ENCODE peak calls at places on chromosomes 7 and 10, in seven cellular contexts. C is mesendoderm, M is IMR-90, Z is mesenchymal stem cell, W is H9, X is neuronal stem cell, Q is H1. G is an unnamed sample.

GRCh38 chr10:16853201-16853600 is 36.0 kb upstream of the RSU1 start:
- DNase-seq in C (peak; percentile 28), M (peak; percentile 68), X (no peak), Q (no peak), Z (peak; percentile 40), W (no peak), G (no peak)

GRCh38 chr10:84334806-84335205 is 6.4 kb downstream of the CCSER2 start:
- DNase-seq in Q (no peak), X (no peak), Z (no peak), W (no peak), C (no peak), M (no peak), G (no peak)

GRCh38 chr10:18456984-18457383 is 194.4 kb downstream of the NSUN6 start:
- DNase-seq in M (no peak), C (no peak), Q (no peak), Z (no peak), W (no peak), X (no peak), G (no peak)

GRCh38 chr7:46933596-46933995 is 648.3 kb downstream of the TNS3 start:
- DNase-seq in C (no peak), M (no peak), W (no peak), X (no peak), Q (no peak), Z (peak; percentile 38), G (no peak)

GRCh38 chr7:144473908-144474307 is 70.4 kb upstream of the NOBOX start:
- DNase-seq in M (no peak), W (no peak), X (no peak), Q (no peak), C (no peak), Z (no peak), G (no peak)

GRCh38 chr10:126058104-126058503 is 161.7 kb downstream of the FANK1 start:
- DNase-seq in X (no peak), W (no peak), C (no peak), Z (no peak), M (no peak), Q (no peak), G (no peak)

GRCh38 chr10:1571587-1572237 is 165.6 kb downstream of the ADARB2 start:
- DNase-seq in X (no peak), C (no peak), M (no peak), Z (no peak), W (no peak), Q (no peak), G (no peak)

GRCh38 chr7:20064181-20064970 is 152.8 kb downstream of the MACC1 start:
- DNase-seq in M (peak; percentile 0), Z (no peak), Q (no peak), C (no peak), W (no peak), X (peak; percentile 5), G (peak; percentile 12)

GRCh38 chr10:97463363-97464132 is 17.6 kb downstream of the ZDHHC16 start:
- DNase-seq in X (peak; percentile 39), W (peak; percentile 78), Q (no peak), M (peak; percentile 69), Z (peak; percentile 60), C (peak; percentile 83), G (peak; percentile 90)

GRCh38 chr7:72275412-72276070 is 136.6 kb downstream of the CALN1 start:
- DNase-seq in M (no peak), C (no peak), W (no peak), X (no peak), Z (no peak), Q (no peak), G (no peak)

GRCh38 chr10:48821111-48821510 is 118.5 kb downstream of the LRRC18 start:
- DNase-seq in M (no peak), Z (no peak), Q (no peak), X (no peak), C (no peak), W (no peak), G (no peak)

GRCh38 chr10:100744136-100744979 is 1.0 kb upstream of the PAX2 start:
- DNase-seq in Q (no peak), X (no peak), C (peak; percentile 69), Z (no peak), M (no peak), W (no peak), G (no peak)

GRCh38 chr10:87750001-87750651 is 67.9 kb downstream of the ATAD1 start:
- DNase-seq in W (no peak), Q (no peak), Z (peak; percentile 50), M (peak; percentile 61), X (no peak), C (peak; percentile 66), G (no peak)

GRCh38 chr7:28142650-28143049 is 37.9 kb downstream of the JAZF1 start:
- DNase-seq in Z (no peak), Q (no peak), W (no peak), C (peak; percentile 37), M (no peak), X (no peak), G (no peak)

GRCh38 chr7:27774717-27775328 is 34.9 kb downstream of the TAX1BP1 start:
- DNase-seq in X (peak; percentile 5), W (no peak), M (peak; percentile 58), Q (no peak), C (peak; percentile 29), Z (peak; percentile 47), G (peak; percentile 7)

GRCh38 chr7:47945261-47946015 is 2.8 kb downstream of the PKD1L1 start:
- DNase-seq in X (peak; percentile 66), M (peak; percentile 62), C (peak; percentile 56), Q (no peak), W (no peak), Z (peak; percentile 67), G (peak; percentile 48)

GRCh38 chr10:53601260-53601875 is 828.8 kb upstream of the MBL2 start:
- DNase-seq in W (no peak), C (peak; percentile 60), Z (peak; percentile 45), X (peak; percentile 9), M (peak; percentile 28), Q (no peak), G (no peak)

GRCh38 chr7:116280803-116281202 is 70.5 kb downstream of the TES start:
- DNase-seq in X (no peak), W (no peak), Z (no peak), M (no peak), Q (no peak), C (no peak), G (no peak)

GRCh38 chr7:108091461-108091831 is 38.7 kb downstream of the LAMB4 start:
- DNase-seq in Q (no peak), M (no peak), Z (peak; percentile 55), C (peak; percentile 40), X (no peak), W (no peak), G (peak; percentile 45)

GRCh38 chr7:143900230-143900766 is 1.7 kb downstream of the TCAF1 start:
- DNase-seq in X (no peak), Q (no peak), M (peak; percentile 78), W (no peak), Z (no peak), C (peak; percentile 65), G (no peak)

GRCh38 chr10:89458289-89458688 is 43.9 kb downstream of the IFIT5 start:
- DNase-seq in M (peak; percentile 79), X (no peak), Q (no peak), W (no peak), C (no peak), Z (peak; percentile 64), G (peak; percentile 55)

GRCh38 chr7:106284516-106285050 is at the start of gene NAMPT:
- DNase-seq in C (no peak), W (peak; percentile 69), Q (no peak), X (no peak), M (no peak), Z (no peak), G (no peak)

GRCh38 chr10:63696205-63696604 is 175.0 kb downstream of the REEP3 start:
- DNase-seq in M (no peak), Q (no peak), X (no peak), C (no peak), Z (no peak), W (no peak), G (no peak)

GRCh38 chr10:63697956-63698814 is 177.0 kb downstream of the REEP3 start:
- DNase-seq in C (no peak), M (no peak), Z (no peak), Q (no peak), X (no peak), W (no peak), G (no peak)

GRCh38 chr10:63689768-63690167 is 168.6 kb downstream of the REEP3 start:
- DNase-seq in Z (no peak), X (no peak), M (no peak), C (no peak), Q (no peak), W (no peak), G (no peak)

DNA sequence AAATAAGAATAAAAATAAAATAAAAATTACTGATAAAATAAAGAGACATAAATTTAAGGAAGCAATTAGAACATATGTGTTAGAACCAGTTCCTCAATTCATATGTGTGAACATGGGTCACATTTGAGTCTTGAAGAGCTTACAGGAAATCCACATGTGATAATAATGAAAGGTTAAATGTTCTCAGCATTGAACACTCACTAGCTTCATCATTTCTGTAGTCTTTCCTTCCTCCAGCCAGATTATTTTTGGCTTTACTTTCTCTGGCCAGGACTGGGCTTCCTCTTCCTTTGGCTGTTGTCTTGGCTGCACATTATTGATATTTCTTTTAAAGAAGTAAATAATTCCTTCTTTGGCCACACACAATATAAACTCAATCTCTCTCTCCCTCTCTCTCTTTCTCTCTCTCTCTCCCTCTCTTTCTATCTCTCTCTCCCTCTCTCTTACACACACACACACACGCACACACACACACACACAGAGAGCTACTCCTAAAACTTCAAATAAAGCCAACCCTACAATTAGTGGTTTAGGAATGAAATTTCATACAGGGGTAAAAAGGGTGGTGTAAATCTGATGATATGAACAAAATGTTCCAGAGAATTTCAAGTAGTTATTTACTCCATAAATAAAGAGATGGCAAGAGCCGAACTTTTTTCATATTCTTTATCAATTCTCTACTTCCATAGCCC is 171.2 kb downstream of the REEP3 start:
- DNase-seq in C (no peak), M (no peak), X (no peak), Q (no peak), Z (no peak), W (no peak), G (no peak)
- H3K27ac ChIP-seq in C (no peak overlapping the region), M (no peak overlapping the region), X (no peak overlapping the region), Q (no peak overlapping the region), Z (no peak overlapping the region), W (no peak overlapping the region), G (no peak overlapping the region)

GRCh38 chr10:31152421-31153133 is 120.9 kb upstream of the ZNF438 start:
- DNase-seq in W (no peak), Q (no peak), C (peak; percentile 78), Z (no peak), M (no peak), X (no peak), G (no peak)
- H2AK5ac ChIP-seq in W (no peak overlapping the region), Q (no peak overlapping the region), C (no peak overlapping the region), Z (no peak overlapping the region), M (peak overlapping the region; percentile 10), X (no peak overlapping the region), G (no peak overlapping the region)

DNA sequence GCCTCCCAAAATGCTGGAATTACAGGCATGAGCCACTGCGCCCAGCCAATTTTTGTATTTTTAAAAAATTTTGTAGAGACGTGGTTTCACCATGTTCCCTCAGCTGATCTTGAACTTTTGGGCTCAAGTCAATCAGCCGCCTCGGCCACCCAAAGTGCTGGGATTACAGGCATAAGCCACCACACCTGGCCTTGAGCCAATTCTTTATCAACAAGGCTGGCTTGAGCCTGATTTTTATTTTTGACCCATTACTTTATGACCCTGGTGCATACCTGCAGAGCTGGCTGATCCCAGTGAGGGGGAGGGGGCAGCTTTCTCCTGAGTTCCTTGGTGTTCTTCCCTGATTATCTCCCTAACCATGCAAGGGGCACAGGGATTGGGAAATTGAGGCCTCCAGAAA is 15.8 kb upstream of the CPA1 start:
- DNase-seq in Z (no peak), M (no peak), C (no peak), X (no peak), Q (no peak), W (no peak), G (no peak)
- H3K27ac ChIP-seq in Z (peak overlapping the region; percentile 85), M (peak overlapping the region; percentile 61), C (no peak overlapping the region), X (no peak overlapping the region), Q (no peak overlapping the region), W (no peak overlapping the region), G (no peak overlapping the region)

GRCh38 chr10:43216931-43217562 is 49.8 kb downstream of the RASGEF1A start:
- DNase-seq in Z (no peak), X (no peak), M (no peak), C (no peak), W (no peak), Q (no peak), G (no peak)
- H2AK5ac ChIP-seq in Z (no peak overlapping the region), X (peak overlapping the region; percentile 86), M (no peak overlapping the region), C (no peak overlapping the region), W (no peak overlapping the region), Q (no peak overlapping the region), G (no peak overlapping the region)